ENCODE peak calls at places on chromosomes 6 and 20, in four cellular contexts. A is activated CD8-positive, alpha-beta memory T cell treated with anti-CD3 and anti-CD28 coated beads for 24 hours; T is stimulated activated CD4-positive, alpha-beta T cell treated with anti-CD3 and anti-CD28 coated beads, Interleukin-1b, Interleukin-23, amount 100 ng/mL, for 1 hour; I is stimulated activated naive B cell treated with anti-CD40 and anti-IgM and Interleukin-4, amounts not matched to agents 10 μg/mL and 1 μg/mL and 100 μg/mL, for 72 hours. C is an unnamed sample.

GRCh38 chr20:48750941-48751620 is 76.7 kb downstream of the PREX1 start:
- DNase-seq in I (no peak), A (peak; percentile 79), T (no peak), C (peak; percentile 73)

GRCh38 chr6:160356074-160356754 is 8.0 kb downstream of the SLC22A3 start:
- DNase-seq in T (no peak), A (no peak), I (no peak), C (no peak)

GRCh38 chr20:4406627-4407026 is 315.1 kb upstream of the PRND start:
- DNase-seq in I (no peak), T (no peak), A (no peak), C (no peak)

GRCh38 chr6:36662380-36662779 is 16.1 kb upstream of the CDKN1A start:
- DNase-seq in T (no peak), A (no peak), I (no peak), C (no peak)

GRCh38 chr6:170067923-170068360 is 222.9 kb downstream of the DLL1 start:
- DNase-seq in I (no peak), A (no peak), T (no peak), C (no peak)

GRCh38 chr6:138455746-138456392 is 43.4 kb downstream of the NHSL1 start:
- DNase-seq in A (no peak), I (peak; percentile 24), T (no peak), C (no peak)

GRCh38 chr20:45857836-45858250 is 429 bp downstream of the ZSWIM3 start:
- DNase-seq in A (no peak), T (no peak), I (no peak), C (no peak)

GRCh38 chr6:12578751-12579150 is 137.8 kb upstream of the PHACTR1 start:
- DNase-seq in I (no peak), T (no peak), A (no peak), C (no peak)

GRCh38 chr6:132931313-132931712 is 116.9 kb downstream of the RPS12 start:
- DNase-seq in A (no peak), I (no peak), T (no peak), C (no peak)

GRCh38 chr6:119350202-119351004 is 842 bp upstream of the MAN1A1 start:
- DNase-seq in A (peak; percentile 89), I (peak; percentile 67), T (no peak), C (no peak)

GRCh38 chr6:34671362-34671761 is 25.2 kb downstream of the ILRUN start:
- DNase-seq in I (no peak), A (no peak), T (no peak), C (no peak)

GRCh38 chr6:143504369-143504768 is 7.2 kb downstream of the FUCA2 start:
- DNase-seq in A (no peak), I (no peak), T (no peak), C (no peak)

GRCh38 chr6:72522735-72523141 is 99.1 kb upstream of the KCNQ5 start:
- DNase-seq in I (no peak), A (no peak), T (no peak), C (no peak)

GRCh38 chr20:36085686-36086267 is 68.8 kb upstream of the EPB41L1 start:
- DNase-seq in I (peak; percentile 27), A (no peak), T (no peak), C (no peak)

GRCh38 chr20:20519269-20519668 is 151.4 kb downstream of the INSM1 start:
- DNase-seq in I (no peak), T (no peak), A (no peak), C (no peak)

GRCh38 chr20:36493013-36493800 is 48.1 kb upstream of the MYL9 start:
- DNase-seq in T (no peak), A (no peak), I (no peak), C (no peak)